ENCODE peak calls at places on chromosomes 7 and 10, in nine cellular contexts. D, G, Y, M, I, P, Q, H and V are unnamed samples.

GRCh38 chr7:22357311-22358175 is 589 bp upstream of the RAPGEF5 start:
- DNase-seq in D (no peak), G (peak; percentile 20), Q (peak; percentile 35), Y (peak; percentile 80), H (no peak), M (peak; percentile 5), I (no peak), P (peak; percentile 2), V (no peak)

GRCh38 chr7:66344166-66344565 is 139.0 kb downstream of the TPST1 start:
- DNase-seq in Q (no peak), M (peak; percentile 88), D (no peak), G (peak; percentile 30), I (no peak), P (peak; percentile 71), Y (no peak), H (no peak), V (no peak)

GRCh38 chr7:22442187-22442886 is 57.7 kb downstream of the STEAP1B start:
- DNase-seq in Q (no peak), H (no peak), G (no peak), P (no peak), D (no peak), I (no peak), Y (no peak), M (no peak), V (no peak)

GRCh38 chr10:88401671-88402347 is 181.3 kb downstream of the RNLS start:
- DNase-seq in G (peak; percentile 57), Q (no peak), D (no peak), I (no peak), Y (no peak), H (no peak), P (peak; percentile 35), M (peak; percentile 54), V (no peak)

GRCh38 chr7:78768859-78769258 is 684.6 kb downstream of the MAGI2 start:
- DNase-seq in M (no peak), I (no peak), Q (no peak), P (no peak), Y (no peak), D (no peak), G (peak; percentile 31), H (no peak), V (no peak)

GRCh38 chr7:152399344-152399743 is 36.5 kb downstream of the KMT2C start:
- DNase-seq in M (no peak), D (no peak), P (no peak), H (no peak), Y (no peak), G (no peak), I (no peak), Q (no peak), V (no peak)

GRCh38 chr10:91593366-91593765 is 39.5 kb downstream of the PPP1R3C start:
- DNase-seq in P (no peak), G (no peak), D (no peak), I (no peak), Y (no peak), Q (no peak), M (no peak), H (no peak), V (no peak)

GRCh38 chr10:26513101-26513500 is 75.0 kb downstream of the APBB1IP start:
- DNase-seq in P (no peak), Q (no peak), I (no peak), Y (no peak), D (no peak), G (no peak), M (no peak), H (no peak), V (no peak)

GRCh38 chr7:46713868-46714596 is 793.0 kb upstream of the IGFBP3 start:
- DNase-seq in G (no peak), H (no peak), I (no peak), Y (peak; percentile 91), P (no peak), D (no peak), M (peak; percentile 45), Q (no peak), V (no peak)

GRCh38 chr10:12774219-12774894 is 227.2 kb downstream of the CCDC3 start:
- DNase-seq in Q (no peak), M (no peak), Y (no peak), D (no peak), I (no peak), H (no peak), G (no peak), P (no peak), V (no peak)

GRCh38 chr10:122525788-122526187 is 34.8 kb upstream of the DMBT1 start:
- DNase-seq in M (no peak), P (no peak), I (peak; percentile 9), G (no peak), H (no peak), Y (peak; percentile 73), D (no peak), Q (peak; percentile 17), V (no peak)

GRCh38 chr7:157834501-157835143 is 497.8 kb downstream of the DNAJB6 start:
- DNase-seq in D (no peak), Y (no peak), G (no peak), Q (no peak), M (no peak), I (no peak), P (no peak), H (no peak), V (no peak)

GRCh38 chr7:157831143-157831900 is 494.5 kb downstream of the DNAJB6 start:
- DNase-seq in I (no peak), Q (no peak), D (no peak), Y (no peak), P (no peak), M (no peak), H (no peak), G (no peak), V (no peak)

GRCh38 chr7:157832866-157833607 is 496.2 kb downstream of the DNAJB6 start:
- DNase-seq in G (no peak), H (no peak), D (no peak), Q (no peak), P (no peak), M (no peak), I (no peak), Y (no peak), V (no peak)

GRCh38 chr7:157830331-157830730 is 493.5 kb downstream of the DNAJB6 start:
- DNase-seq in I (no peak), Q (no peak), Y (no peak), G (no peak), H (no peak), D (peak; percentile 12), P (no peak), M (no peak), V (no peak)

DNA sequence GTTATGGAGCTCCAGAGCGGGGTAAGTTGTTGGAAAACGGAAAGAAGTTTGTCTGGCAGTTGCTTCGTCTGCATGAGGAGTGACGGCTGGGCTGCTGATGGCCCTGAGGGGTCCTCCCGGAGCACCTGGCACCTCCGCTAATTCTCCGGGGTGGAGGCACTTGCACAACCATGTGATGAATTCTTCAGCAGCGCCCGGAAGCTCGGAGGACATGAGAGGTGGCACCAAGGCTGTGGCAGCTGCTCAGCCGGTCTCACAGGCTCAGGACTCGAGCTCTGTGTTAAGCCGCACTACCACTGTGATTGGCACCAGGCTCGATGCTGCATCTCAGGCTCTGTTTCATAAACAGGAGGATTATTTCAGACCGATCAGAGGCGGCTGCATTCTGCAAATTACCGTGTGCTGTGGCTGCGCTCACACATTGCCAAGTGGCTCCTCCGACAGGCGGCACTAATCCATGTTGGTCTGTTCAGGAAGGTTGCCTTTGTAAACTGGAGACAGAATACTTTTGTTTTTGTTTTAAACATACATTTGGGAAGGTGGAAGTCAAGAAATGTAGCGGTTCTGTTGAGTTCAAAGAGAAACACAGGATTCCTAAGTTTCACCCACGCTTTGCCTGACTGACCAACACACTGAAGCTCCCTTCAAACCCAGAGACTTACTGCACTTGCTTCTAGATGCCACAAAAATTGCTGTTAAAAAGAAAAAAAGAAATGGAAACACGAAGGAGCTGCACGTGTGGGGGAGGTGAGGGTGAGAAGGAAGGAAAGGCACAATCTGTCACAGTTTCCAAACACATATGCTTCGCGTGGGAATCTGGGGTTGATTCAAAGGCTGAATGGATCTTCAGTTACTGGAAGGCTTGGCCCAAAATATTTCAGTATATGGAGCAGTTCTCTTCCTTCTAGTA is 495.4 kb downstream of the DNAJB6 start:
- DNase-seq in P (no peak), Y (no peak), D (no peak), H (no peak), M (no peak), I (no peak), G (no peak), Q (no peak), V (no peak)
- H3K9me3 ChIP-seq in P (peaks cover 64% of the 10 kb centered on the region), Y (no peaks in the 10 kb centered on the region), D (peaks cover 5% of the 10 kb centered on the region), H (peaks cover 3% of the 10 kb centered on the region), M (no peaks in the 10 kb centered on the region), I (peaks cover 29% of the 10 kb centered on the region), G (no peaks in the 10 kb centered on the region), Q (no peaks in the 10 kb centered on the region), V (no peaks in the 10 kb centered on the region)

GRCh38 chr7:158255558-158255957 is 332.1 kb downstream of the PTPRN2 start:
- DNase-seq in Q (no peak), H (peak; percentile 10), D (no peak), Y (no peak), I (no peak), M (no peak), P (no peak), G (no peak), V (no peak)
- H3K9me3 ChIP-seq in Q (peaks cover 2% of the 10 kb centered on the region), H (peaks cover 9% of the 10 kb centered on the region), D (peaks cover 12% of the 10 kb centered on the region), Y (no peaks in the 10 kb centered on the region), I (peaks cover 43% of the 10 kb centered on the region), M (peaks cover 3% of the 10 kb centered on the region), P (peaks cover 64% of the 10 kb centered on the region), G (no peaks in the 10 kb centered on the region), V (no peaks in the 10 kb centered on the region)

DNA sequence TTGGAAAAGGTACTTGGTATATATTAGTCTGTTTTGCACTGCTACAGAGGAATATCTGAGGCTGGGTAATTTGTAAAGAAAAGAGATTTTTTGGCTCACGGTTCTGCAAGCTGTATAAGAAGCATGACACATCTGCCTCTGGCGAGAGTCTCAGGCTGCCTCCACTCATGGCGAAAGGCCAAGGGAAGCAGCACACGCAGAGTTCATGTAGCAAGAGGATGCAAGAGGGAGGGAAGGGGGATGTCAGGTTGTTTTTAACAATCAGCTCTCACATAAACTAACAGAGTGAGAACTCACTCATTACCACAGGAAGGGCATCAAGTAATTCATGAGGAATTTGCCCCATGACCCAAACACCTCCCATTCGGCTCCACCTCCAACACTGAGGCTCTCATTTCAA is 484.8 kb upstream of the DPP6 start:
- DNase-seq in Q (no peak), Y (peak; percentile 1), M (no peak), I (no peak), P (no peak), G (no peak), H (no peak), D (peak; percentile 38), V (no peak)
- H3K9me3 ChIP-seq in Q (peaks cover 3% of the 10 kb centered on the region), Y (no peaks in the 10 kb centered on the region), M (no peaks in the 10 kb centered on the region), I (peaks cover 4% of the 10 kb centered on the region), P (peaks cover 17% of the 10 kb centered on the region), G (no peaks in the 10 kb centered on the region), H (peaks cover 9% of the 10 kb centered on the region), D (peaks cover 25% of the 10 kb centered on the region), V (no peaks in the 10 kb centered on the region)

DNA sequence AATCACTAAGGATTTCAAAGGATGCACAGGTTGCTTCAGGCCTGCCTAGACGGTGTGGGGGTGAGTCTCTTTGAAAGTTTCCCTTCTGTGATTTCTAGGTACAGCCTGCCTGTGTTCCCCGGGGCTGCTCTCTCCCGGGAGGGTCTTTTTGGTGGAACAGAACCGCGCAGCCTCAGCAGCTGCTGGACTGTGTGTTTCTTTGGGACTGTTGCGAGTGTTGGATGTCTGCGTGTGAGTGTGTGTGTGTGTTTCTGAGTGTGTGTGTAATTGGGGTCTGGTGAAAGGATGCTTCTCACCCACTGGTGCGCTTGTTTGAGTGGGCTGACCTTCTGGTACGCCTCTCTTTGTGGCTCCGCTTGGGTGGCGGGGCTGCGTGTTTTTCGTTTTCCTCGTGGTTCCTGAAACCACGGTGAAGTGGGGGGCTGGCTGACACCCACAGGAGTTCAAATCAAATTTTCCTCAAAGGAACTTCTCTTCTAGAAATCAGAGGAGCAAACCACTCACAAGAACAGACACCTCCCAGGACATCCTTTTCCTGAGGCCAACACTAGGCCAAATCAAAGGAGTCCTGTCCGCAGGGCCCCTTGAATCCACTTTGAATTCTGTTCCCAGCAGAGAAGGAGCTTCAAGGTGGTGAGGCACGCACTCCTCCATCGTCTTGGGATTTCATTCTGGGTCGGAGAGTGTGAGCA is 30.1 kb upstream of the ZNF273 start:
- DNase-seq in I (no peak), P (no peak), Q (no peak), Y (no peak), H (peak; percentile 36), M (no peak), D (no peak), G (no peak), V (no peak)
- H3K9me3 ChIP-seq in I (no peaks in the 10 kb centered on the region), P (peaks cover 18% of the 10 kb centered on the region), Q (peaks cover 8% of the 10 kb centered on the region), Y (no peaks in the 10 kb centered on the region), H (peaks cover 2% of the 10 kb centered on the region), M (no peaks in the 10 kb centered on the region), D (peaks cover 11% of the 10 kb centered on the region), G (no peaks in the 10 kb centered on the region), V (no peaks in the 10 kb centered on the region)